ENCODE peak calls at places on chromosome 9, in ten cellular contexts. D is astrocyte of the spinal cord, Q is transverse colon, I is OCI-LY7, F is cardiac fibroblast, X is BE2C, U is endothelial cell, H is omental fat pad, A is adrenal gland, Z is upper lobe of left lung. C is an unnamed sample.

GRCh38 chr9:107248714-107249113 is 34.4 kb upstream of the RAD23B start:
- DNase-seq in D (no peak), Q (no peak), I (no peak), F (no peak), X (no peak), U (no peak), H (no peak), A (no peak), Z (no peak), C (no peak)

GRCh38 chr9:94866770-94867169 is 140.3 kb downstream of the AOPEP start:
- DNase-seq in D (peak), Q (no peak), I (no peak), F (peak), X (no peak), U (no peak), H (no peak), A (no peak), Z (no peak), C (no peak)

GRCh38 chr9:91245432-91246313 is 116.0 kb downstream of the AUH start:
- DNase-seq in D (peak), Q (no peak), I (no peak), F (peak), X (no peak), U (no peak), H (no peak), A (no peak), Z (no peak), C (peak)

GRCh38 chr9:87880116-87880515 is 2.6 kb upstream of the SPATA31E1 start:
- DNase-seq in D (no peak), Q (no peak), I (no peak), F (peak), X (no peak), U (no peak), H (no peak), A (no peak), Z (no peak), C (no peak)

GRCh38 chr9:7721291-7721690 is 78.3 kb downstream of the DMAC1 start:
- DNase-seq in D (no peak), Q (no peak), I (no peak), F (no peak), X (no peak), U (no peak), H (no peak), A (no peak), Z (no peak), C (no peak)

GRCh38 chr9:27485158-27485557 is 38.9 kb upstream of the IFNK start:
- DNase-seq in D (no peak), Q (no peak), I (peak), F (no peak), X (no peak), U (no peak), H (no peak), A (no peak), Z (no peak), C (no peak)

GRCh38 chr9:126709241-126709640 is 95.5 kb downstream of the LMX1B start:
- DNase-seq in D (no peak), Q (no peak), I (no peak), F (no peak), X (no peak), U (no peak), H (no peak), A (no peak), Z (no peak), C (no peak)

GRCh38 chr9:127846451-127847154 is 7.9 kb downstream of the ENG start:
- DNase-seq in D (no peak), Q (no peak), I (no peak), F (peak), X (no peak), U (no peak), H (no peak), A (no peak), Z (peak), C (no peak)

GRCh38 chr9:134670042-134670525 is 28.5 kb downstream of the COL5A1 start:
- DNase-seq in D (peak), Q (no peak), I (no peak), F (peak), X (no peak), U (no peak), H (no peak), A (no peak), Z (no peak), C (no peak)

GRCh38 chr9:82621446-82621845 is 441.5 kb downstream of the RASEF start:
- DNase-seq in D (no peak), Q (no peak), I (no peak), F (peak), X (no peak), U (no peak), H (no peak), A (no peak), Z (no peak), C (no peak)

GRCh38 chr9:129162901-129163670 is 15.0 kb downstream of the IER5L start:
- DNase-seq in D (no peak), Q (no peak), I (no peak), F (peak), X (no peak), U (no peak), H (no peak), A (no peak), Z (no peak), C (no peak)

GRCh38 chr9:131103024-131103423 is 6.7 kb downstream of the AIF1L start:
- DNase-seq in D (no peak), Q (no peak), I (no peak), F (no peak), X (no peak), U (no peak), H (no peak), A (no peak), Z (no peak), C (no peak)
- TF ChIP-seq CTCF in D (no peak), Q (no peak), I (no peak), F (no peak), X (no peak), U (no peak), H (no peak), A (no peak), Z (no peak), C (no peak)

GRCh38 chr9:34254141-34254913 is 74.7 kb downstream of the KIF24 start:
- DNase-seq in D (peak), Q (no peak), I (no peak), F (peak), X (peak), U (no peak), H (no peak), A (peak), Z (peak), C (peak)

GRCh38 chr9:34256987-34257585 is 72.0 kb downstream of the KIF24 start:
- DNase-seq in D (no peak), Q (no peak), I (no peak), F (no peak), X (no peak), U (no peak), H (no peak), A (no peak), Z (no peak), C (no peak)

GRCh38 chr9:34254966-34255825 is 73.9 kb downstream of the KIF24 start:
- DNase-seq in D (peak), Q (no peak), I (no peak), F (peak), X (no peak), U (no peak), H (no peak), A (peak), Z (no peak), C (no peak)

GRCh38 chr9:34253460-34253837 is 74.6 kb downstream of the UBAP1 start:
- DNase-seq in D (peak), Q (no peak), I (no peak), F (peak), X (peak), U (no peak), H (no peak), A (peak), Z (no peak), C (no peak)

GRCh38 chr9:34256104-34256503 is 73.0 kb downstream of the KIF24 start:
- DNase-seq in D (no peak), Q (no peak), I (peak), F (no peak), X (peak), U (no peak), H (no peak), A (no peak), Z (no peak), C (no peak)
- TF ChIP-seq CTCF in D (peak), Q (no peak), I (peak), F (no peak), X (peak), U (no peak), H (no peak), A (no peak), Z (no peak), C (no peak)

GRCh38 chr9:35814106-35814840 is 569 bp downstream of the HINT2 start:
- DNase-seq in D (peak), Q (peak), I (peak), F (peak), X (peak), U (peak), H (no peak), A (peak), Z (no peak), C (peak)

GRCh38 chr9:35818341-35818740 is 3.5 kb upstream of the HINT2 start:
- DNase-seq in D (no peak), Q (no peak), I (no peak), F (no peak), X (no peak), U (no peak), H (no peak), A (no peak), Z (peak), C (no peak)

GRCh38 chr9:35814841-35815543 is at the start of gene HINT2:
- DNase-seq in D (peak), Q (peak), I (peak), F (peak), X (peak), U (peak), H (peak), A (peak), Z (peak), C (peak)

GRCh38 chr9:35813434-35814105 is 1.3 kb downstream of the HINT2 start:
- DNase-seq in D (no peak), Q (no peak), I (peak), F (peak), X (no peak), U (no peak), H (no peak), A (no peak), Z (no peak), C (peak)

GRCh38 chr9:35816708-35817107 is 1.9 kb upstream of the HINT2 start:
- DNase-seq in D (no peak), Q (no peak), I (no peak), F (no peak), X (peak), U (peak), H (no peak), A (no peak), Z (no peak), C (no peak)
- TF ChIP-seq CTCF in D (no peak), Q (no peak), I (peak), F (no peak), X (peak), U (no peak), H (no peak), A (peak), Z (no peak), C (no peak)

GRCh38 chr9:18245911-18246310 is 228.0 kb upstream of the ADAMTSL1 start:
- DNase-seq in D (no peak), Q (no peak), I (no peak), F (no peak), X (no peak), U (no peak), H (no peak), A (no peak), Z (no peak), C (no peak)
- TF ChIP-seq CTCF in D (peak), Q (no peak), I (no peak), F (no peak), X (peak), U (no peak), H (no peak), A (peak), Z (no peak), C (no peak)

DNA sequence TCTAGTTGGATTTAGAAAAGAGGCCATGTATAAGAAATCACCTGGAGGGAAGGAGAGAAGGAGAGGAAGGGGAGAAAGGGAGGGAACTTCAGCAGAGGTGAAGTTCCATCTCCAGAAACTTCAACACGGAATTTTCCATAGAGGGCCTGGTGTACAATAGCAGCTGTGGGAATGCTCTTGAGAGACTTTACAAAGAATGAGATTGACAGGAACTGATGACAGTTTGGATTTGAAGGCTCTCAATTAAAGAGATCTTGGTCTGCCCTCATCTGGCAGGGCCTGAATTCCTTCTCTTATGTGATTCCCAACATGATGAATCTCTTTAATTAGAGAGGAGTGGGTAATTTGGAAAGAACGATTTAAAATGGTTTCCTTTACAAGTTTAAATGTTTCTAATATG is 143.5 kb downstream of the MLLT3 start:
- DNase-seq in D (no peak), Q (no peak), I (no peak), F (no peak), X (no peak), U (no peak), H (no peak), A (no peak), Z (no peak), C (no peak)
- TF ChIP-seq CTCF in D (no peak), Q (no peak), I (no peak), F (no peak), X (no peak), U (no peak), H (no peak), A (no peak), Z (no peak), C (no peak)

GRCh38 chr9:114674798-114675554 is 7.0 kb downstream of the TEX48 start:
- DNase-seq in D (no peak), Q (no peak), I (no peak), F (no peak), X (no peak), U (no peak), H (no peak), A (no peak), Z (no peak), C (no peak)
- TF ChIP-seq CTCF in D (peak), Q (no peak), I (no peak), F (no peak), X (no peak), U (no peak), H (no peak), A (no peak), Z (no peak), C (no peak)

GRCh38 chr9:38681747-38682227 is 38.1 kb downstream of the FAM240B start:
- DNase-seq in D (peak), Q (no peak), I (no peak), F (peak), X (no peak), U (no peak), H (no peak), A (no peak), Z (no peak), C (no peak)
- TF ChIP-seq CTCF in D (no peak), Q (no peak), I (no peak), F (no peak), X (no peak), U (no peak), H (no peak), A (no peak), Z (no peak), C (no peak)